ENCODE peak calls at places on chromosomes 5 and 9, in seven cellular contexts. R, Y, N, O, I, A and V are unnamed samples.

GRCh38 chr5:53253421-53253871 is 143.9 kb upstream of the MOCS2 start:
- DNase-seq in N (no peak), O (no peak), I (no peak), R (no peak), A (no peak), Y (peak; percentile 19), V (no peak)

GRCh38 chr9:108603141-108603540 is 252.6 kb downstream of the ACTL7B start:
- DNase-seq in I (peak; percentile 50), N (no peak), A (no peak), Y (peak; percentile 86), R (no peak), O (no peak), V (no peak)

GRCh38 chr5:170434953-170435605 is 45.9 kb upstream of the KCNMB1 start:
- DNase-seq in N (peak; percentile 59), O (peak; percentile 75), R (peak; percentile 56), I (peak; percentile 73), A (peak; percentile 38), Y (peak; percentile 78), V (peak; percentile 70)

GRCh38 chr5:124745367-124746251 is 830 bp downstream of the ZNF608 start:
- DNase-seq in A (no peak), N (no peak), I (no peak), R (peak; percentile 65), Y (peak; percentile 18), O (no peak), V (no peak)

GRCh38 chr5:157559301-157559700 is 16.3 kb downstream of the ADAM19 start:
- DNase-seq in A (no peak), I (no peak), Y (peak; percentile 63), R (no peak), N (no peak), O (no peak), V (no peak)

GRCh38 chr5:176364765-176365662 is at the start of gene ARL10:
- DNase-seq in R (no peak), N (peak; percentile 39), I (peak; percentile 38), Y (peak; percentile 27), A (no peak), O (peak; percentile 66), V (peak; percentile 66)

GRCh38 chr5:31846934-31847333 is 208.0 kb downstream of the PDZD2 start:
- DNase-seq in I (no peak), O (no peak), Y (no peak), A (no peak), N (no peak), R (no peak), V (no peak)

GRCh38 chr5:59133801-59134261 is 551.0 kb downstream of the RAB3C start:
- DNase-seq in I (no peak), N (no peak), O (no peak), A (no peak), R (no peak), Y (peak; percentile 17), V (no peak)

GRCh38 chr9:122846371-122847060 is 18.1 kb upstream of the PDCL start:
- DNase-seq in O (no peak), I (no peak), N (no peak), A (no peak), R (no peak), Y (no peak), V (no peak)

GRCh38 chr5:77006124-77006523 is 24.1 kb upstream of the AGGF1 start:
- DNase-seq in I (no peak), N (no peak), A (no peak), Y (no peak), R (no peak), O (no peak), V (no peak)

GRCh38 chr5:167485395-167485794 is 806.0 kb upstream of the WWC1 start:
- DNase-seq in O (no peak), I (no peak), A (no peak), N (no peak), Y (peak; percentile 17), R (no peak), V (no peak)

GRCh38 chr5:157109744-157110143 is 900 bp upstream of the HAVCR2 start:
- DNase-seq in Y (no peak), R (peak; percentile 80), O (no peak), A (no peak), I (no peak), N (no peak), V (no peak)

GRCh38 chr9:90024419-90024818 is 419.6 kb downstream of the GADD45G start:
- DNase-seq in R (peak; percentile 42), N (no peak), Y (no peak), A (no peak), O (no peak), I (no peak), V (no peak)

GRCh38 chr5:181120311-181120710 is 10.7 kb downstream of the OR2V1 start:
- DNase-seq in A (no peak), O (no peak), N (no peak), R (no peak), Y (peak; percentile 65), I (no peak), V (no peak)

GRCh38 chr5:181119105-181119504 is 11.9 kb downstream of the OR2V1 start:
- DNase-seq in N (no peak), O (peak; percentile 17), R (no peak), I (no peak), A (no peak), Y (no peak), V (no peak)

GRCh38 chr5:181121675-181122561 is 9.1 kb downstream of the OR2V1 start:
- DNase-seq in I (no peak), A (no peak), R (no peak), O (peak; percentile 62), N (no peak), Y (no peak), V (no peak)

GRCh38 chr5:181118369-181118768 is 12.6 kb downstream of the OR2V1 start:
- DNase-seq in I (no peak), R (no peak), Y (no peak), N (no peak), O (peak; percentile 20), A (no peak), V (no peak)

DNA sequence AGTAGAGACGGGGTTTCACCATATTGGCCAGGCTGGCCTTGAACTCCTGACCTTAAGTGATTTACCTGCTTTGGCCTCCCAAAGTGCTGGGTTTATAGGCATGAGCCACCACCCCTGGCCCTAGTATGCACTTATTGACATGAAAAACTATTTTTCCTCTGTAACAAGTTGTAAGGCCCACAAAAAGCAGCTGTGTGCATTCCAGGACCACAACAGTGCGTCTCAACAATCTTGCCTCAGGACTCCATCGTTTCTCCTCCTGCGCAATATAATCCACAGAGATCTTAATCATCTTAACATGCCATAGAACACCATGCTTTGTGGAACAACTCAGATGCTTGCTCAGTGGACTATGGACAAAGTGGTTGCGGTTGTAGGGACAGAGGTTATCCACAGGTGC is 10.2 kb downstream of the OR2V1 start:
- DNase-seq in Y (no peak), A (no peak), I (no peak), N (no peak), R (no peak), O (peak; percentile 44), V (no peak)
- TF ChIP-seq CTCF in Y (no peak), A (no peak), I (no peak), N (no peak), R (no peak), O (no peak), V (no peak)

DNA sequence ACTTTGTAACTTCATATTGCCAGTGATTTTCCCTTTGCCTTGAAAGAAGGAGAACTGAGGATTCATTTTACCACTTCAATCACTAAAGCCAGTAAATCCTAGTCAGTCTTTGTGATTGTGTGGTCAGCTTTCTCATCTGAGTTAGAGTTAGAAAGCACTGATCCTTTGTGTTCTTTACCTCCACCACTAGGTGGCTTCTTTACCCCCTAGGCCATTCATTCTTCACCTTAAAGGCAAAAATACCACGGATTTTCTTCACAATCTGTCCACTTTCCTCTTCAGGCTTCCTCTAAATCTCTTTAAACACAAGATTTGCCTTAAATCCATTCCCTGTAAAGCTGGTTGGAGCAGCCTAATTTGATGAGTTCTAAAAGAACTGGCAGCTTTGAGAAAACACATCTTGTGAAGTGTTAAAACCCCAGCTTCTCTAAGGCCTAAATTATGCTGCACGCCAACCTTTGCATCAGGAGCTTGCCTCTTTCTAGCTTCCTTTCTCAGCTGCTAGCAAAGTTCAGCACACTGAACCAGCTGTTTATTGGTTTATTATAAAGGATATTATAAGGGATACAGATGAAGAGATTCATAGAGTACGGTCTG is 20.4 kb downstream of the BDP1 start:
- DNase-seq in O (no peak), Y (peak; percentile 57), N (no peak), I (no peak), A (no peak), R (peak; percentile 40), V (no peak)
- H3K27ac ChIP-seq in O (no peak overlapping the region), Y (no peak overlapping the region), N (no peak overlapping the region), I (no peak overlapping the region), A (no peak overlapping the region), R (no peak overlapping the region), V (no peak overlapping the region)

DNA sequence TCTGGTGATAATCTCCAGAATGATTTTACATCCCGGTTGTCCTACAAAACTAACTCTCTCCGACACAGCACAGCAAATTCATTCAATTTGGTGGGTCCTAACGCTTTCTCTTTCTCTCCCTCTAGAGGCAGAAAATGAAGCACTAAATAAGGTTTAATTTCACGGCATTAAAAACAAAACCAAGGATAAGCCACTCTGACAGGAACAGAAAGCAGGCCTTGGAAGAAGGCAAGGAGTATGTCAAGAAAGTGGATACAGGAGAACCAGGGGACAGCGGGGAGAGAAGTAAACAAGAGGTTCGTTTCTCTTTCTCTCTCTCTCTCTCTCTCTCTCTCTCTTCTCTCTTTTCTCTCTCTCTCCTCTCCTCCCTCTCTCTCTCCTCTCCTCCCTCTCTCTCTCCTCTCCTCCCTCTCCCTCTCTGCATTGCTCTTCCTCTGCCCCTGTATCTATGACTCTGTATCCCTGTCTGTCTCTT is 49.8 kb downstream of the EBF1 start:
- DNase-seq in R (peak; percentile 51), I (peak; percentile 33), O (no peak), N (peak; percentile 33), A (no peak), Y (no peak), V (no peak)
- TF ChIP-seq CTCF in R (peak; percentile 81), I (peak; percentile 54), O (peak; percentile 61), N (peak; percentile 41), A (no peak), Y (no peak), V (peak; percentile 29)

DNA sequence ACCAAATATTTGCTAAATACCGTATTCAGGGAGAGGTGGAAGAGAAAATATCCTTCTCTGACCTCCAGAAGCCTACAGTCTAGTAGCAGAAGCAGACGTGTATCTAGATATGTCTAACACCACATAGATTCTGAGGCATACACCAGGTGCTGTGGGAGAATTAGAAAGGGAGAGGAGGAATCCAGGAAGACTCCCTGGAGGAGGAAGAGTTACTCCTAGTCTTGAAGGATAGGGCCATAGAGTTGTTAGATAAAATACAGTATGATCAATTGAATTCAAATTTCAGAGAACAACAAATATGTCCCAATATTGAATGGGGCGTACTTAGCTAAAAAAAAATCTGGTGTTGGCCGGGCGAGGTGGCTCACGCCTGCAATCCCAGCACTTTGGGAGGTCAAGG is 58.7 kb downstream of the TMOD1 start:
- DNase-seq in R (no peak), O (no peak), N (no peak), Y (no peak), A (no peak), I (no peak), V (no peak)
- H3K27ac ChIP-seq in R (no peak overlapping the region), O (peak overlapping the region; percentile 26), N (no peak overlapping the region), Y (no peak overlapping the region), A (no peak overlapping the region), I (no peak overlapping the region), V (peak overlapping the region; percentile 84)

GRCh38 chr5:123647066-123647465 is 135.1 kb downstream of the CSNK1G3 start:
- DNase-seq in O (no peak), I (no peak), N (no peak), A (no peak), R (no peak), Y (no peak), V (no peak)
- TF ChIP-seq CTCF in O (no peak), I (no peak), N (no peak), A (no peak), R (no peak), Y (no peak), V (no peak)

GRCh38 chr5:149379177-149379761 is at the start of gene IL17B:
- DNase-seq in A (no peak), Y (no peak), O (peak; percentile 76), R (no peak), I (no peak), N (no peak), V (no peak)
- H3K27ac ChIP-seq in A (peak within 1 kb of the TSS; percentile 27), Y (peak within 1 kb of the TSS; percentile 75), O (peak within 1 kb of the TSS; percentile 93), R (no peak within 1 kb of the TSS), I (peak within 1 kb of the TSS; percentile 91), N (peak within 1 kb of the TSS; percentile 55), V (peak within 1 kb of the TSS; percentile 23)